ENCODE peak calls at places on chromosomes 3 and 15, in four cellular contexts. One of them, this sample, is unnamed. For H3K27me3 and H3K4me1, the result is how much of the 10 kb centered on the place peaks cover.

GRCh38 chr3:117252208-117252607 is 542.6 kb downstream of the TUSC7 start:
- DNase-seq in esophagus squamous epithelium: no peak
- DNase-seq in heart right ventricle: no peak
- DNase-seq in lung: no peak
- DNase-seq in this sample: no peak

GRCh38 chr3:53754325-53754724 is 91.9 kb downstream of the CHDH start:
- DNase-seq in esophagus squamous epithelium: no peak
- DNase-seq in heart right ventricle: no peak
- DNase-seq in lung: no peak
- DNase-seq in this sample: no peak

GRCh38 chr3:186678604-186679003 is 12.8 kb downstream of the HRG start:
- DNase-seq in esophagus squamous epithelium: no peak
- DNase-seq in heart right ventricle: no peak
- DNase-seq in lung: no peak
- DNase-seq in this sample: no peak

GRCh38 chr3:99396651-99397050 is 241.7 kb upstream of the COL8A1 start:
- DNase-seq in esophagus squamous epithelium: no peak
- DNase-seq in heart right ventricle: no peak
- DNase-seq in lung: no peak
- DNase-seq in this sample: no peak

GRCh38 chr3:179670311-179670710 is 17.5 kb downstream of the USP13 start:
- DNase-seq in esophagus squamous epithelium: no peak
- DNase-seq in heart right ventricle: no peak
- DNase-seq in lung: no peak
- DNase-seq in this sample: no peak

GRCh38 chr3:13700362-13700761 is 151.4 kb downstream of the FBLN2 start:
- DNase-seq in esophagus squamous epithelium: no peak
- DNase-seq in heart right ventricle: no peak
- DNase-seq in lung: no peak
- DNase-seq in this sample: peak

GRCh38 chr3:134822065-134822464 is 27.0 kb downstream of the EPHB1 start:
- DNase-seq in esophagus squamous epithelium: no peak
- DNase-seq in heart right ventricle: no peak
- DNase-seq in lung: no peak
- DNase-seq in this sample: no peak

GRCh38 chr3:188542196-188542595 is 388.2 kb downstream of the LPP start:
- DNase-seq in esophagus squamous epithelium: no peak
- DNase-seq in heart right ventricle: no peak
- DNase-seq in lung: no peak
- DNase-seq in this sample: no peak

GRCh38 chr15:67783303-67783702 is 42.0 kb upstream of the SKOR1 start:
- DNase-seq in esophagus squamous epithelium: no peak
- DNase-seq in heart right ventricle: no peak
- DNase-seq in lung: no peak
- DNase-seq in this sample: peak

GRCh38 chr3:183975981-183976662 is 41.6 kb downstream of the ABCC5 start:
- DNase-seq in esophagus squamous epithelium: no peak
- DNase-seq in heart right ventricle: no peak
- DNase-seq in lung: no peak
- DNase-seq in this sample: no peak

GRCh38 chr3:81823086-81823485 is 61.6 kb upstream of the GBE1 start:
- DNase-seq in esophagus squamous epithelium: no peak
- DNase-seq in heart right ventricle: no peak
- DNase-seq in lung: no peak
- DNase-seq in this sample: no peak

GRCh38 chr15:63439536-63440264 is 58.1 kb upstream of the CA12 start:
- DNase-seq in esophagus squamous epithelium: no peak
- DNase-seq in heart right ventricle: no peak
- DNase-seq in lung: no peak
- DNase-seq in this sample: no peak

GRCh38 chr3:39290255-39290654 is 10.4 kb upstream of the CX3CR1 start:
- DNase-seq in esophagus squamous epithelium: no peak
- DNase-seq in heart right ventricle: no peak
- DNase-seq in lung: no peak
- DNase-seq in this sample: no peak

GRCh38 chr3:112358311-112358780 is 25.4 kb downstream of the CD200 start:
- DNase-seq in esophagus squamous epithelium: no peak
- DNase-seq in heart right ventricle: no peak
- DNase-seq in lung: no peak
- DNase-seq in this sample: no peak

GRCh38 chr3:175914785-175915184 is 1055.7 kb downstream of the NAALADL2 start:
- DNase-seq in esophagus squamous epithelium: no peak
- DNase-seq in heart right ventricle: no peak
- DNase-seq in lung: no peak
- DNase-seq in this sample: no peak

GRCh38 chr3:74751775-74752174 is 137.3 kb upstream of the CNTN3 start:
- DNase-seq in esophagus squamous epithelium: no peak
- DNase-seq in heart right ventricle: no peak
- DNase-seq in lung: no peak
- DNase-seq in this sample: no peak

GRCh38 chr15:89140595-89140994 is 52.3 kb downstream of the ABHD2 start:
- DNase-seq in esophagus squamous epithelium: no peak
- DNase-seq in heart right ventricle: no peak
- DNase-seq in lung: no peak
- DNase-seq in this sample: no peak

GRCh38 chr3:107464037-107464436 is 58.7 kb upstream of the BBX start:
- DNase-seq in esophagus squamous epithelium: no peak
- DNase-seq in heart right ventricle: no peak
- DNase-seq in lung: no peak
- DNase-seq in this sample: no peak

GRCh38 chr3:39361252-39361927 is 21.8 kb upstream of the SLC25A38 start:
- DNase-seq in esophagus squamous epithelium: no peak
- DNase-seq in heart right ventricle: no peak
- DNase-seq in lung: no peak
- DNase-seq in this sample: no peak

GRCh38 chr3:87350367-87351199 is 74.2 kb upstream of the POU1F1 start:
- DNase-seq in esophagus squamous epithelium: no peak
- DNase-seq in heart right ventricle: no peak
- DNase-seq in lung: no peak
- DNase-seq in this sample: no peak

GRCh38 chr15:48481802-48482201 is 150.6 kb downstream of the DUT start:
- DNase-seq in esophagus squamous epithelium: no peak
- DNase-seq in heart right ventricle: no peak
- DNase-seq in lung: no peak
- DNase-seq in this sample: no peak

GRCh38 chr3:193944161-193944884 is 191.6 kb upstream of the HES1 start:
- DNase-seq in esophagus squamous epithelium: no peak
- DNase-seq in heart right ventricle: no peak
- DNase-seq in lung: no peak
- DNase-seq in this sample: peak

GRCh38 chr3:117622130-117622841 is 912.7 kb downstream of the TUSC7 start:
- DNase-seq in esophagus squamous epithelium: no peak
- DNase-seq in heart right ventricle: no peak
- DNase-seq in lung: no peak
- DNase-seq in this sample: no peak

GRCh38 chr3:57803647-57804081 is 47.6 kb downstream of the SLMAP start:
- DNase-seq in esophagus squamous epithelium: no peak
- DNase-seq in heart right ventricle: no peak
- DNase-seq in lung: peak
- DNase-seq in this sample: peak

GRCh38 chr15:76024021-76024768 is 12.0 kb upstream of the NRG4 start:
- DNase-seq in esophagus squamous epithelium: no peak
- DNase-seq in heart right ventricle: no peak
- DNase-seq in lung: no peak
- DNase-seq in this sample: no peak

GRCh38 chr3:106438916-106439315 is 570.1 kb upstream of the CBLB start:
- DNase-seq in esophagus squamous epithelium: no peak
- DNase-seq in heart right ventricle: no peak
- DNase-seq in lung: no peak
- DNase-seq in this sample: no peak

GRCh38 chr15:86328658-86329057 is 249.0 kb downstream of the AGBL1 start:
- DNase-seq in esophagus squamous epithelium: no peak
- DNase-seq in heart right ventricle: no peak
- DNase-seq in lung: no peak
- DNase-seq in this sample: no peak

GRCh38 chr3:193946945-193947344 is 189.0 kb upstream of the HES1 start:
- DNase-seq in esophagus squamous epithelium: no peak
- DNase-seq in heart right ventricle: no peak
- DNase-seq in lung: no peak
- DNase-seq in this sample: no peak

GRCh38 chr15:62447742-62448141 is 282.7 kb upstream of the C2CD4B start:
- DNase-seq in esophagus squamous epithelium: no peak
- DNase-seq in heart right ventricle: no peak
- DNase-seq in lung: peak
- DNase-seq in this sample: no peak

GRCh38 chr3:52216585-52217408 is 8.6 kb downstream of the TLR9 start:
- DNase-seq in esophagus squamous epithelium: no peak
- DNase-seq in heart right ventricle: peak
- DNase-seq in lung: peak
- DNase-seq in this sample: no peak

GRCh38 chr15:39177561-39177960 is 403.3 kb upstream of the THBS1 start:
- DNase-seq in esophagus squamous epithelium: no peak
- DNase-seq in heart right ventricle: no peak
- DNase-seq in lung: no peak
- DNase-seq in this sample: no peak

GRCh38 chr15:70415330-70415884 is 317.7 kb upstream of the TLE3 start:
- DNase-seq in esophagus squamous epithelium: no peak
- DNase-seq in heart right ventricle: no peak
- DNase-seq in lung: no peak
- DNase-seq in this sample: no peak

DNA sequence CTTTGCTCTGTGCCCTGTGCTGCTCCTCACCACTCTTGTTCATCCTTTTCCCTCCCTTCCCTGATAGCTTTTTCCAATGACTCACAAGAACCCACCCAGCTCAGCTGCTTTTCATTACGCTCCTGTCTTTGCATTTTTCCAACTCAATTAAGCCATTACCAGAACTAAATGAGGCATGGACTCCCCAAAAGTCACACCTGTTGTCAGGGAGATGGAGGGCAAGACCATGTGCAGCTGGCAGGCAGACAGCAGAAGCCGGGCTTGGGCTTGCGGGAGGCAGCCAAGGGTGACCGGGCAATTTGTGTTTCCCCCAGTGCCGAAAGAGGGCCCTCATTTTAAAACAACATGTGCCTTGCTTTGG is 64.3 kb downstream of the CASR start:
- DNase-seq in esophagus squamous epithelium: no peak
- DNase-seq in heart right ventricle: no peak
- DNase-seq in lung: no peak
- DNase-seq in this sample: no peak
- H3K27me3 ChIP-seq in esophagus squamous epithelium: under half
- H3K27me3 ChIP-seq in heart right ventricle: under half
- H3K27me3 ChIP-seq in lung: under half
- H3K27me3 ChIP-seq in this sample: under half

GRCh38 chr3:1380926-1381646 is 288.3 kb downstream of the CNTN6 start:
- DNase-seq in esophagus squamous epithelium: no peak
- DNase-seq in heart right ventricle: no peak
- DNase-seq in lung: no peak
- DNase-seq in this sample: no peak

GRCh38 chr3:1381647-1382036 is 288.8 kb downstream of the CNTN6 start:
- DNase-seq in esophagus squamous epithelium: no peak
- DNase-seq in heart right ventricle: no peak
- DNase-seq in lung: no peak
- DNase-seq in this sample: no peak
- H3K27ac ChIP-seq in esophagus squamous epithelium: no peak
- H3K27ac ChIP-seq in heart right ventricle: no peak
- H3K27ac ChIP-seq in lung: no peak
- H3K27ac ChIP-seq in this sample: no peak

GRCh38 chr3:20395692-20396091 is 209.7 kb upstream of the SGO1 start:
- DNase-seq in esophagus squamous epithelium: no peak
- DNase-seq in heart right ventricle: no peak
- DNase-seq in lung: no peak
- DNase-seq in this sample: no peak

GRCh38 chr3:20401253-20401652 is 215.2 kb upstream of the SGO1 start:
- DNase-seq in esophagus squamous epithelium: no peak
- DNase-seq in heart right ventricle: no peak
- DNase-seq in lung: no peak
- DNase-seq in this sample: no peak

GRCh38 chr3:20396335-20396734 is 210.3 kb upstream of the SGO1 start:
- DNase-seq in esophagus squamous epithelium: no peak
- DNase-seq in heart right ventricle: no peak
- DNase-seq in lung: no peak
- DNase-seq in this sample: no peak

GRCh38 chr3:20400281-20400680 is 214.3 kb upstream of the SGO1 start:
- DNase-seq in esophagus squamous epithelium: no peak
- DNase-seq in heart right ventricle: no peak
- DNase-seq in lung: no peak
- DNase-seq in this sample: no peak

GRCh38 chr3:20400686-20401085 is 214.7 kb upstream of the SGO1 start:
- DNase-seq in esophagus squamous epithelium: no peak
- DNase-seq in heart right ventricle: no peak
- DNase-seq in lung: no peak
- DNase-seq in this sample: no peak
- H3K4me1 ChIP-seq in esophagus squamous epithelium: under half
- H3K4me1 ChIP-seq in heart right ventricle: under half
- H3K4me1 ChIP-seq in lung: under half
- H3K4me1 ChIP-seq in this sample: under half

DNA sequence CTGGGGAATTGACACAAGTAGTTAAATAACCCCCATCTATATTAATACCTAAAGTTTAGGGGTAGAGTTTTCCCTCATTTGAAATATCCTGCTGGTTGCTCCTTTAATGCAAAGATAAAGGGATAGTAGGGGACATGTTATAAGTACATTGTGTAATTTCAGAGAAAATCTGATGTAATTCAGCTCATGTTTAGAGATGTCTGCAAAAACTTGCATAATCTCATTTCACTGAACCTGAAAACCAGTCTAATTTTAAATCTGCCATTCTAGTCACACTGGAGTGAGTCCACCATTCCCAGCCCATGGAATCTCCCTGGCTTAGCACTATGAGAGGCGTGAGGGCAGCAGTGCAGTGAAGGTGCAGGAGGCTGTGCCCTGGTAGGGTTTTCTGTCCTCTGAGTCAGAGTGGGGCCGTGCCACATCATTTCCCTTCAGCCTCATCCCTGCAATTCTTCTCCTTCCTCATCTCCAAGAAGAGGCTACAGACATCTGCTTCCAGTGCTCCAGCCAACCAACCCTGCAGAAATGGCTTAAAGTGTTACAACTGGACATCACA is 246.3 kb upstream of the UMPS start:
- DNase-seq in esophagus squamous epithelium: no peak
- DNase-seq in heart right ventricle: no peak
- DNase-seq in lung: no peak
- DNase-seq in this sample: no peak
- H3K27me3 ChIP-seq in esophagus squamous epithelium: under half
- H3K27me3 ChIP-seq in heart right ventricle: under half
- H3K27me3 ChIP-seq in lung: under half
- H3K27me3 ChIP-seq in this sample: under half

GRCh38 chr15:98648654-98649537 is 557 bp downstream of the IGF1R start:
- DNase-seq in esophagus squamous epithelium: no peak
- DNase-seq in heart right ventricle: peak
- DNase-seq in lung: peak
- DNase-seq in this sample: peak
- H3K27ac ChIP-seq in esophagus squamous epithelium: peak
- H3K27ac ChIP-seq in heart right ventricle: peak
- H3K27ac ChIP-seq in lung: peak
- H3K27ac ChIP-seq in this sample: peak

GRCh38 chr15:101479851-101480612 is 9.5 kb downstream of the PCSK6 start:
- DNase-seq in esophagus squamous epithelium: no peak
- DNase-seq in heart right ventricle: no peak
- DNase-seq in lung: no peak
- DNase-seq in this sample: peak
- H3K4me1 ChIP-seq in esophagus squamous epithelium: under half
- H3K4me1 ChIP-seq in heart right ventricle: under half
- H3K4me1 ChIP-seq in lung: under half
- H3K4me1 ChIP-seq in this sample: under half

This sample was measured in endodermal cell.